ENCODE peak calls at places on chromosomes 6 and 20, in eight cellular contexts. H, C, M, Q, Y, W, R and S are unnamed samples.

GRCh38 chr20:4891364-4891763 is 109.9 kb downstream of the SLC23A2 start:
- DNase-seq in H (no peak), C (no peak), M (no peak), Q (no peak), Y (no peak), W (no peak), R (no peak), S (no peak)

GRCh38 chr6:131548441-131548840 is 24.6 kb upstream of the ARG1 start:
- DNase-seq in H (no peak), C (no peak), M (no peak), Q (no peak), Y (no peak), W (no peak), R (no peak), S (no peak)

GRCh38 chr6:160534050-160534696 is 129.9 kb downstream of the LPA start:
- DNase-seq in H (no peak), C (peak), M (peak), Q (peak), Y (peak), W (peak), R (peak), S (no peak)

GRCh38 chr6:66555082-66555481 is 848.1 kb upstream of the EYS start:
- DNase-seq in H (no peak), C (no peak), M (no peak), Q (no peak), Y (no peak), W (no peak), R (no peak), S (no peak)

GRCh38 chr6:20266851-20267608 is 54.8 kb upstream of the MBOAT1 start:
- DNase-seq in H (no peak), C (no peak), M (no peak), Q (no peak), Y (no peak), W (no peak), R (no peak), S (no peak)

GRCh38 chr6:34589140-34589539 is 33.0 kb upstream of the SPDEF start:
- DNase-seq in H (no peak), C (no peak), M (no peak), Q (no peak), Y (no peak), W (no peak), R (no peak), S (no peak)

GRCh38 chr6:140684776-140685550 is 1310.5 kb upstream of the CITED2 start:
- DNase-seq in H (no peak), C (no peak), M (no peak), Q (no peak), Y (no peak), W (no peak), R (no peak), S (no peak)

GRCh38 chr6:1381397-1382330 is 7.7 kb upstream of the FOXF2 start:
- DNase-seq in H (no peak), C (peak), M (peak), Q (peak), Y (peak), W (no peak), R (peak), S (no peak)

GRCh38 chr6:156634971-156635371 is 142.2 kb upstream of the ARID1B start:
- DNase-seq in H (no peak), C (no peak), M (peak), Q (no peak), Y (no peak), W (no peak), R (no peak), S (no peak)

GRCh38 chr20:14062786-14063185 is 67.5 kb downstream of the MACROD2 start:
- DNase-seq in H (no peak), C (no peak), M (peak), Q (no peak), Y (no peak), W (peak), R (no peak), S (no peak)

GRCh38 chr6:89916136-89916920 is 22.1 kb downstream of the GJA10 start:
- DNase-seq in H (no peak), C (no peak), M (no peak), Q (no peak), Y (no peak), W (no peak), R (no peak), S (no peak)

GRCh38 chr6:30612213-30612612 is 4.8 kb downstream of the PPP1R10 start:
- DNase-seq in H (no peak), C (no peak), M (no peak), Q (no peak), Y (no peak), W (peak), R (no peak), S (peak)
- TF ChIP-seq CTCF in H (no peak), C (no peak), M (peak), Q (no peak), Y (no peak), W (peak), R (no peak), S (peak)

DNA sequence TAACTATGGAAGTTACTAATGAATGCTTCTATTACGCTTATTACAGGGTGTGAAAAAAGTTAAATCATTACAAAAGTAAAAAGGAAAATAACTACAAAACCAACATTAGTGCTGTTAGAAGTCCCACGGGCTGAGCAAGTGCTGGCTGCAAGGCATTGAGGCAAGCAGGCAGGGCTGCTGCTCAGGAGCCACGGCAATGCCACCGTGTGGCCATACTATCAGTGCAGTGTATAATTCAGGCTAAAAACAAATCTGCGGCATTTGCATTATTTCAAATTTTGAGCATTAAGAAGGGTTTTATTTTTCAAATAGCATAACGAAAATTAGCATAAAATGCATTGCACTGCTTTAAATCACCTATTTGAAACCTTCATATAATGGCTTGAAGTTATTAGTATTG is 17.1 kb downstream of the IFNGR1 start:
- DNase-seq in H (no peak), C (no peak), M (no peak), Q (no peak), Y (peak), W (no peak), R (peak), S (no peak)
- TF ChIP-seq CTCF in H (no peak), C (peak), M (peak), Q (no peak), Y (peak), W (no peak), R (peak), S (peak)

GRCh38 chr6:137443901-137444300 is 50.3 kb downstream of the OLIG3 start:
- DNase-seq in H (no peak), C (no peak), M (no peak), Q (peak), Y (no peak), W (no peak), R (peak), S (no peak)
- TF ChIP-seq CTCF in H (no peak), C (no peak), M (no peak), Q (no peak), Y (no peak), W (no peak), R (peak), S (no peak)

DNA sequence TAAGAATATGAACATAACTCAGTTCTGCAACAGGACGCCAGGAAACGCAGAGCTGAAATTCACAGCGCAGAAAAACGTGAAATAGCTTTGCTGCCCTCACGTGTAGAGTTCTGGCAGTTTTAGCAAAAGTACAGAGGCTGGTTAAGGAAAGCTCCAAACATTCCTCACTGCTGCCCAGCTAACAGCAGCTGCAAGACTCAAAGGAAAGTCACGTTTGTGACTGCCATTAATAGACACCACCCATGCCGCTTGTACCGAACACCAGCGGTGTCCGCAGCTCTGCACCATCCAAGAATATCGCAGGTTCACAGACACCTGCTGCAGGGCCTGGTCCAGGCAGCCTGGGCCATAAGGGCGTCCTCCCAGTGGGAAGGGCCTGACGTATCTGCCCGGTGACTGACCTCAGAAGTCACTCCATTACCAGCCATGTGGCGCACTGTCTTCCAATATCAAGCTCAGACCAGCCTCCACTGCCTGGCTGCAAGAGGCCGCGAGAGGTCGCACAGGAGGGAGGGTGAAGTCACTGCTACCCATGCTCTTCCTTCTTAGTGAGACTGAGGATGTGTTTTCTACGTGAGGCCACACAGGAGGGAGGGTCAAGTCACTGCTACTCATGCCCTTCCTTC is 61.4 kb downstream of the WDR27 start:
- DNase-seq in H (no peak), C (no peak), M (no peak), Q (no peak), Y (no peak), W (no peak), R (no peak), S (peak)
- TF ChIP-seq CTCF in H (peak), C (no peak), M (no peak), Q (no peak), Y (no peak), W (no peak), R (peak), S (peak)